ENCODE peak calls at places on chromosomes 6 and 20, in ten cellular contexts. K, E, Y, N, W, R, X, S, T and M are unnamed samples.

GRCh38 chr6:162603231-162603630 is 124.3 kb downstream of the PRKN start:
- DNase-seq in K (no peak), E (no peak), Y (no peak), N (no peak), W (no peak), R (no peak), X (no peak), S (no peak), T (no peak), M (no peak)

GRCh38 chr6:118509009-118509617 is 39.0 kb upstream of the PLN start:
- DNase-seq in K (no peak), E (no peak), Y (peak), N (peak), W (no peak), R (no peak), X (no peak), S (peak), T (no peak), M (peak)

GRCh38 chr6:156718647-156719394 is 58.4 kb upstream of the ARID1B start:
- DNase-seq in K (peak), E (peak), Y (peak), N (peak), W (peak), R (no peak), X (no peak), S (peak), T (no peak), M (peak)

GRCh38 chr6:21596379-21597242 is 3.1 kb downstream of the SOX4 start:
- DNase-seq in K (peak), E (peak), Y (peak), N (peak), W (peak), R (peak), X (peak), S (peak), T (peak), M (peak)

GRCh38 chr6:28553986-28554881 is 28.6 kb downstream of the GPX5 start:
- DNase-seq in K (no peak), E (no peak), Y (peak), N (no peak), W (no peak), R (no peak), X (no peak), S (no peak), T (no peak), M (no peak)

GRCh38 chr6:116476021-116476678 is 15.0 kb downstream of the CALHM6 start:
- DNase-seq in K (no peak), E (no peak), Y (peak), N (no peak), W (no peak), R (peak), X (no peak), S (no peak), T (no peak), M (no peak)

GRCh38 chr6:151320140-151320539 is 71.2 kb downstream of the ZBTB2 start:
- DNase-seq in K (no peak), E (no peak), Y (no peak), N (no peak), W (no peak), R (no peak), X (no peak), S (no peak), T (no peak), M (no peak)

GRCh38 chr20:2799688-2800589 is 488 bp downstream of the CPXM1 start:
- DNase-seq in K (no peak), E (no peak), Y (no peak), N (no peak), W (no peak), R (no peak), X (no peak), S (peak), T (peak), M (no peak)

GRCh38 chr6:98724537-98724936 is 109.8 kb upstream of the POU3F2 start:
- DNase-seq in K (no peak), E (no peak), Y (no peak), N (no peak), W (no peak), R (no peak), X (no peak), S (peak), T (no peak), M (no peak)

GRCh38 chr6:8481727-8482126 is 46.4 kb upstream of the SLC35B3 start:
- DNase-seq in K (no peak), E (no peak), Y (peak), N (no peak), W (no peak), R (no peak), X (no peak), S (no peak), T (no peak), M (peak)

GRCh38 chr6:150016324-150017185 is 8.8 kb downstream of the RAET1L start:
- DNase-seq in K (no peak), E (peak), Y (peak), N (peak), W (peak), R (peak), X (peak), S (peak), T (no peak), M (peak)

GRCh38 chr6:26304213-26305096 is 60.5 kb upstream of the BTN3A2 start:
- DNase-seq in K (no peak), E (no peak), Y (peak), N (no peak), W (no peak), R (peak), X (no peak), S (peak), T (no peak), M (peak)

GRCh38 chr20:45611054-45611453 is 18.5 kb upstream of the WFDC10A start:
- DNase-seq in K (no peak), E (no peak), Y (peak), N (no peak), W (no peak), R (no peak), X (peak), S (peak), T (no peak), M (peak)

GRCh38 chr6:138971601-138972000 is 16.5 kb downstream of the REPS1 start:
- DNase-seq in K (no peak), E (no peak), Y (peak), N (no peak), W (no peak), R (no peak), X (no peak), S (peak), T (no peak), M (peak)

GRCh38 chr6:103105686-103106085 is 1712.2 kb downstream of the GRIK2 start:
- DNase-seq in K (no peak), E (no peak), Y (no peak), N (no peak), W (no peak), R (no peak), X (no peak), S (no peak), T (no peak), M (no peak)

GRCh38 chr6:112183271-112183671 is 71.1 kb downstream of the LAMA4 start:
- DNase-seq in K (no peak), E (no peak), Y (peak), N (no peak), W (no peak), R (no peak), X (no peak), S (peak), T (no peak), M (peak)

GRCh38 chr20:17969276-17969883 is 562 bp downstream of the MGME1 start:
- DNase-seq in K (no peak), E (no peak), Y (peak), N (peak), W (peak), R (no peak), X (peak), S (no peak), T (no peak), M (peak)
- H3K4me3 ChIP-seq in K (peak), E (peak), Y (peak), N (peak), W (peak), R (peak), X (peak), S (peak), T (peak), M (peak)

GRCh38 chr20:11907621-11908020 is 10.1 kb upstream of the BTBD3 start:
- DNase-seq in K (no peak), E (no peak), Y (peak), N (no peak), W (no peak), R (no peak), X (peak), S (peak), T (no peak), M (peak)

GRCh38 chr20:11912664-11913415 is 4.9 kb upstream of the BTBD3 start:
- DNase-seq in K (no peak), E (no peak), Y (no peak), N (no peak), W (no peak), R (no peak), X (peak), S (no peak), T (no peak), M (no peak)

GRCh38 chr20:11917663-11918062 is at the start of gene BTBD3:
- DNase-seq in K (peak), E (no peak), Y (peak), N (peak), W (peak), R (no peak), X (peak), S (peak), T (no peak), M (peak)

GRCh38 chr20:11906626-11907480 is 10.8 kb upstream of the BTBD3 start:
- DNase-seq in K (no peak), E (no peak), Y (no peak), N (no peak), W (no peak), R (no peak), X (peak), S (peak), T (no peak), M (no peak)

GRCh38 chr20:11912013-11912663 is 5.6 kb upstream of the BTBD3 start:
- DNase-seq in K (no peak), E (no peak), Y (no peak), N (no peak), W (no peak), R (no peak), X (no peak), S (no peak), T (no peak), M (peak)
- TF ChIP-seq CTCF in K (peak), E (peak), Y (peak), N (peak), W (peak), R (no peak), X (peak), S (peak), T (no peak), M (peak)

DNA sequence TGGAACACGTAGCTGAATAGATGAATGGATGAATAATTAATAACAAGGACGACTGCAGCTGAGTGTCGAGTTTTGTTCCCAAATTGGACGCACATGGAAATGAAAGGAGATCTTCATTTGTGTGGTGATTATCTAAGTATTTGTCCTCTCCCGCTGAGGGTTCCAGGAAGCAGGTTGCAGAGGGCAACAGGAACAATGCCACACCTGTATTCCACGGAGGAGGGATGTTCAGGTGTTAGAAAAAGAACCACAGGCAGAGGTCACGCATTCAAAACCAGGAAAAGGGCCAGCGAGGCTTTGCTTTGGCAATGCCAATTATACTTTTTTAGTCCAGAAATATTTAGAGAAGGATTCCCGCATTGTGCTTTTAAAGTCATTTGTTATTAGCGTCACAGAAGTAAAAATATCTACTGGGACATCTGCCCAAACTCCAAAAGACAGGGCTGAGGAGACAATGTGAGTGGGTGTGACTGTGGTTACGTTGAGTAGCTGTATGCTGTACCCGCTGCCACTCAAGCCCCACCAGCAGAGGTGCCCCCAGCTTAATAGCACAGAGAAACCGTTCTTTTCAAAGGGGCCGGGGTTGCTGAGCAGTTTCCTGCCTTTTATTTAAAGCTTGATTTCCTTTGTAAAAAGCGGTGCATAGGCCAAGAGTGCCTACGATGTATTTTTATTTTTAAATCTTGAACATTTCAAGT is 123.2 kb downstream of the PXDC1 start:
- DNase-seq in K (no peak), E (no peak), Y (peak), N (no peak), W (no peak), R (no peak), X (peak), S (no peak), T (no peak), M (no peak)
- H3K4me3 ChIP-seq in K (no peak), E (no peak), Y (no peak), N (no peak), W (no peak), R (no peak), X (no peak), S (no peak), T (no peak), M (no peak)

GRCh38 chr20:23666189-23666588 is 22.6 kb downstream of the CST4 start:
- DNase-seq in K (no peak), E (no peak), Y (no peak), N (no peak), W (no peak), R (no peak), X (no peak), S (no peak), T (no peak), M (peak)
- TF ChIP-seq CTCF in K (no peak), E (no peak), Y (peak), N (no peak), W (no peak), R (no peak), X (peak), S (peak), T (no peak), M (peak)

DNA sequence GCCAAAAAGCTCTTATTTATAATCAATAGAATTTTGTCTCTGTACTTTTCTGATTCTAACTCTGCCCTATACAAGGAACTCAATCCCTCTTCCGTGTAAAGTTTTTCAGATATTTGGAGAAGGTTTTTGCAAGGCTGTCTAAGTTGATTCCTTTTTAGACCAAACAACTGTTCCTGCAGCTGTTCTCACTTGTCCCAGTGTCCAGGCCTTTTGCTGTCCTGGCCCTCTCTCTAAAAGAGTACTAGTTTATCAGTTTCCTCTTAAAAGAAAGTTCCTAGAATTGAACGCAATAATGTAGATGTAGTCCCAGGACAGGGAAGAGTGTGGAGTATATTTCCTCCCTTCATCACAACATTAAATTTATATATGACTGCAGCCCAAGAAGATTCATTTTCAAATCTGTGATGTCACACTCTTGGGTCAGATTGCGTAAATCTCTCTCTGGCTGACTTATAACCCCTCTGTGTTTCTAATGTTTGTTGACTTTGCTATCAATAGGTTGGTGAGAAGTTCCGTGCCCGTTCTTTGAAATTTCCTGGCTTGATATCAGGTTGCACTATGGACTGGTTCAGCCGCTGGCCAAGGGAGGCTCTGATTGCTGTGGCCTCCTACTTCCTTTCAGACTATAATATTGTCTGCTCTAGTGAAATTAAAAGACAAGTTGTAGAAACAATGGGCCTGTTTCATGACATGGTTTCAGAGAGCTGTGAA is 139.4 kb upstream of the GLP1R start:
- DNase-seq in K (no peak), E (no peak), Y (no peak), N (no peak), W (peak), R (no peak), X (no peak), S (no peak), T (no peak), M (no peak)
- H3K4me3 ChIP-seq in K (no peak), E (no peak), Y (no peak), N (no peak), W (no peak), R (no peak), X (no peak), S (no peak), T (no peak), M (no peak)

DNA sequence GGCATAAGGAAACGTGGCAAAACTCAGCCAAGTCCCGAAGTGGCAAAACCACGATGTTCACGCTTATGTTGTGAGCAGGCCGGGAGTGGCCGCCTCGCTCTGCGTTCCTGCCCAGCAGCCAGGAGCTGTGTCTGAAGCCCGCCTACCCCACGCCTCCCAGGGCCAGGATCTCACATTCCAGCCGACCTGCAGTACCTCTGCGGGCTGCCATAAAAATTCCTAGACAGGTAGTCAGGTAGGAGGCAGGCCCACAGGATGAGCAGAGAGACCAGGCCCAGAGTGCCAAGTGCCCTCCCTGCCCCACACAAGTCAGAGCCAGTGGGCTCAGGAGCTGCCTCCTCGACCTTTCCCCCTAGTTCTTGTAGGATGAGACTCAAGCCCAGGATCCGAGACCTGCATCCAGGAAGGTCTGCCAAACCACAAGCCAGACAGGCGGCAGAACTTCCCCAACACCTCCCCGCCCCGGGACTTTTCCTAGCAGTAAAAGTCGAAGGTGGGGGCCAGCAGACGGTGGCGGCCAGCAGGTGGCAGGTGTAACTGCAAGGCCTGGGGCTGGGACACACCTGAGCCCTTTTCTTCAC is 16.7 kb downstream of the PMEPA1 start:
- DNase-seq in K (no peak), E (no peak), Y (no peak), N (no peak), W (peak), R (no peak), X (peak), S (peak), T (no peak), M (no peak)
- TF ChIP-seq CTCF in K (no peak), E (peak), Y (no peak), N (no peak), W (peak), R (peak), X (peak), S (peak), T (peak), M (no peak)

GRCh38 chr20:44279228-44279627 is 31.8 kb downstream of the FITM2 start:
- DNase-seq in K (no peak), E (no peak), Y (peak), N (no peak), W (no peak), R (no peak), X (peak), S (peak), T (no peak), M (peak)
- H3K4me3 ChIP-seq in K (no peak), E (no peak), Y (no peak), N (no peak), W (no peak), R (no peak), X (no peak), S (no peak), T (no peak), M (no peak)

GRCh38 chr6:158149641-158150040 is 18.4 kb downstream of the SERAC1 start:
- DNase-seq in K (no peak), E (no peak), Y (peak), N (no peak), W (no peak), R (no peak), X (peak), S (peak), T (no peak), M (peak)

GRCh38 chr6:158145940-158146339 is 22.1 kb downstream of the SERAC1 start:
- DNase-seq in K (no peak), E (no peak), Y (no peak), N (no peak), W (no peak), R (no peak), X (no peak), S (no peak), T (no peak), M (no peak)

GRCh38 chr6:158142789-158143188 is 25.3 kb downstream of the SERAC1 start:
- DNase-seq in K (no peak), E (no peak), Y (peak), N (no peak), W (peak), R (no peak), X (peak), S (peak), T (no peak), M (peak)

DNA sequence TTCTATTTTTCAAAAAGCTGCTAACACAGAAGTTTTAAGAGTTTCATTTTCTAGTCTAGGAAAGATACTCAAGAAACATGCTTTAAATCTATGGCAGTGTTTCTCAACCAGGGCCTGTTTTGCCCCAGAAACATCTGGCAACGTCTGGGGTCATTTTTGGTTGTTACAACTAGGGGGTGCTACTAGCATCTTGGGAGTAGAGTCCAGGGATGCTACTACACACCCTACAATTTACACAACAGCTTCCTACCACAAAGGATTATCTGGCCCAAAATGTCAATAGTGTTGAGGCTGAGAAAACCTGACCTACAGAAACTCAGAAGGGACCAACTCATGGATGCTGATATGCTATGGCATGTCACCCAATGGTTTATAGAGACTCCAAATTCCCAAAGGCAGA is 24.4 kb downstream of the SERAC1 start:
- DNase-seq in K (no peak), E (no peak), Y (peak), N (no peak), W (no peak), R (no peak), X (peak), S (no peak), T (no peak), M (peak)
- TF ChIP-seq CTCF in K (no peak), E (no peak), Y (peak), N (no peak), W (peak), R (peak), X (peak), S (peak), T (no peak), M (peak)

GRCh38 chr20:7025635-7026034 is 258.1 kb downstream of the BMP2 start:
- DNase-seq in K (no peak), E (no peak), Y (no peak), N (no peak), W (no peak), R (no peak), X (no peak), S (no peak), T (no peak), M (no peak)

GRCh38 chr20:7029005-7029404 is 261.5 kb downstream of the BMP2 start:
- DNase-seq in K (no peak), E (no peak), Y (no peak), N (no peak), W (no peak), R (no peak), X (no peak), S (no peak), T (no peak), M (no peak)

DNA sequence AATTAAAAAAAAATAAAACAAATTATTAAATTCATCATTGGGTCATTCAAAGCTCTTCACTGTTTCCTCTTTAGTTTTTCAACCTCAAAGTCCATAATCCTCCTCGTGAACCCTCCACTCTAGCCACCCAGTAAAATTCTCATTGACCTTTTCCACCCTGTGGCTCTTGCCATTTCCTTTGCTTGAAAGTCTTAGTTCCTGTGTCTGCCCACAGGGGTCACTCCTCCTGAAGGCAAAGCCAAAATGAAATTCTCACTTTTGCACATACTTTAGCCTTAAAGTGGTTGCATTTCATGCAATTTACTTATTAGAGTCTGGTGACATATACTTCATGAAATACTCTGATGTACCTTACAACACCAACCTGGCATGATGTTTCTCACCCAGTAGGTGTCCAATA is 263.7 kb downstream of the BMP2 start:
- DNase-seq in K (no peak), E (no peak), Y (no peak), N (no peak), W (no peak), R (no peak), X (no peak), S (peak), T (no peak), M (peak)
- H3K4me3 ChIP-seq in K (no peak), E (no peak), Y (no peak), N (no peak), W (no peak), R (no peak), X (no peak), S (no peak), T (no peak), M (no peak)